ENCODE peak calls at places on chromosomes 2 and 18, in six cellular contexts. One of them, this sample, is unnamed.

GRCh38 chr2:196758474-196759377 is 40.8 kb downstream of the GTF3C3 start:
- DNase-seq in GM04503: no peak
- DNase-seq in amniotic stem cell: peak; percentile 14
- DNase-seq in kidney glomerular epithelial cell: no peak
- DNase-seq in glomerular endothelial cell: no peak
- DNase-seq in fibroblast of lung: peak; percentile 59
- DNase-seq in this sample: peak; percentile 28

GRCh38 chr2:47000679-47001075 is 85.1 kb upstream of the MCFD2 start:
- DNase-seq in GM04503: no peak
- DNase-seq in amniotic stem cell: no peak
- DNase-seq in kidney glomerular epithelial cell: no peak
- DNase-seq in glomerular endothelial cell: no peak
- DNase-seq in fibroblast of lung: no peak
- DNase-seq in this sample: no peak

GRCh38 chr2:174957049-174957448 is 48.1 kb downstream of the CHN1 start:
- DNase-seq in GM04503: no peak
- DNase-seq in amniotic stem cell: no peak
- DNase-seq in kidney glomerular epithelial cell: no peak
- DNase-seq in glomerular endothelial cell: no peak
- DNase-seq in fibroblast of lung: no peak
- DNase-seq in this sample: no peak

GRCh38 chr2:240856151-240856980 is 12.3 kb upstream of the AGXT start:
- DNase-seq in GM04503: no peak
- DNase-seq in amniotic stem cell: no peak
- DNase-seq in kidney glomerular epithelial cell: no peak
- DNase-seq in glomerular endothelial cell: no peak
- DNase-seq in fibroblast of lung: no peak
- DNase-seq in this sample: no peak

GRCh38 chr18:41714872-41715271 is 240.2 kb upstream of the PIK3C3 start:
- DNase-seq in GM04503: no peak
- DNase-seq in amniotic stem cell: no peak
- DNase-seq in kidney glomerular epithelial cell: no peak
- DNase-seq in glomerular endothelial cell: no peak
- DNase-seq in fibroblast of lung: no peak
- DNase-seq in this sample: no peak

GRCh38 chr2:151237422-151238012 is 24.1 kb downstream of the RBM43 start:
- DNase-seq in GM04503: no peak
- DNase-seq in amniotic stem cell: no peak
- DNase-seq in kidney glomerular epithelial cell: no peak
- DNase-seq in glomerular endothelial cell: no peak
- DNase-seq in fibroblast of lung: no peak
- DNase-seq in this sample: no peak

GRCh38 chr2:36356199-36356989 is 816 bp downstream of the CRIM1 start:
- DNase-seq in GM04503: no peak
- DNase-seq in amniotic stem cell: no peak
- DNase-seq in kidney glomerular epithelial cell: no peak
- DNase-seq in glomerular endothelial cell: no peak
- DNase-seq in fibroblast of lung: no peak
- DNase-seq in this sample: peak; percentile 50

GRCh38 chr2:102301867-102302362 is 9.4 kb upstream of the IL1RL1 start:
- DNase-seq in GM04503: no peak
- DNase-seq in amniotic stem cell: no peak
- DNase-seq in kidney glomerular epithelial cell: no peak
- DNase-seq in glomerular endothelial cell: no peak
- DNase-seq in fibroblast of lung: peak; percentile 45
- DNase-seq in this sample: peak; percentile 30

GRCh38 chr2:47072728-47073191 is 82.3 kb downstream of the STPG4 start:
- DNase-seq in GM04503: no peak
- DNase-seq in amniotic stem cell: no peak
- DNase-seq in kidney glomerular epithelial cell: no peak
- DNase-seq in glomerular endothelial cell: no peak
- DNase-seq in fibroblast of lung: no peak
- DNase-seq in this sample: no peak

GRCh38 chr2:235052514-235053354 is 100.9 kb downstream of the SH3BP4 start:
- DNase-seq in GM04503: no peak
- DNase-seq in amniotic stem cell: no peak
- DNase-seq in kidney glomerular epithelial cell: no peak
- DNase-seq in glomerular endothelial cell: no peak
- DNase-seq in fibroblast of lung: no peak
- DNase-seq in this sample: no peak

GRCh38 chr2:228023619-228024018 is 152.2 kb downstream of the DAW1 start:
- DNase-seq in GM04503: no peak
- DNase-seq in amniotic stem cell: no peak
- DNase-seq in kidney glomerular epithelial cell: no peak
- DNase-seq in glomerular endothelial cell: no peak
- DNase-seq in fibroblast of lung: no peak
- DNase-seq in this sample: no peak

GRCh38 chr2:229914182-229914581 is 7.6 kb downstream of the TRIP12 start:
- DNase-seq in GM04503: no peak
- DNase-seq in amniotic stem cell: no peak
- DNase-seq in kidney glomerular epithelial cell: no peak
- DNase-seq in glomerular endothelial cell: no peak
- DNase-seq in fibroblast of lung: peak; percentile 14
- DNase-seq in this sample: no peak

GRCh38 chr2:221501210-221501882 is 70.8 kb downstream of the EPHA4 start:
- DNase-seq in GM04503: peak; percentile 54
- DNase-seq in amniotic stem cell: peak; percentile 32
- DNase-seq in kidney glomerular epithelial cell: no peak
- DNase-seq in glomerular endothelial cell: no peak
- DNase-seq in fibroblast of lung: peak; percentile 87
- DNase-seq in this sample: peak; percentile 39

GRCh38 chr2:8604262-8604661 is 77.6 kb upstream of the ID2 start:
- DNase-seq in GM04503: no peak
- DNase-seq in amniotic stem cell: no peak
- DNase-seq in kidney glomerular epithelial cell: no peak
- DNase-seq in glomerular endothelial cell: no peak
- DNase-seq in fibroblast of lung: peak; percentile 38
- DNase-seq in this sample: no peak

GRCh38 chr2:233849607-233850271 is 4.6 kb downstream of the HJURP start:
- DNase-seq in GM04503: no peak
- DNase-seq in amniotic stem cell: no peak
- DNase-seq in kidney glomerular epithelial cell: no peak
- DNase-seq in glomerular endothelial cell: no peak
- DNase-seq in fibroblast of lung: no peak
- DNase-seq in this sample: no peak

GRCh38 chr2:129935118-129935517 is 44.3 kb upstream of the RAB6C start:
- DNase-seq in GM04503: peak; percentile 13
- DNase-seq in amniotic stem cell: no peak
- DNase-seq in kidney glomerular epithelial cell: peak; percentile 69
- DNase-seq in glomerular endothelial cell: no peak
- DNase-seq in fibroblast of lung: no peak
- DNase-seq in this sample: no peak

GRCh38 chr2:189394525-189394924 is 46.7 kb upstream of the WDR75 start:
- DNase-seq in GM04503: no peak
- DNase-seq in amniotic stem cell: no peak
- DNase-seq in kidney glomerular epithelial cell: no peak
- DNase-seq in glomerular endothelial cell: no peak
- DNase-seq in fibroblast of lung: no peak
- DNase-seq in this sample: no peak

GRCh38 chr2:7752291-7752690 is 835.1 kb downstream of the RNF144A start:
- DNase-seq in GM04503: no peak
- DNase-seq in amniotic stem cell: no peak
- DNase-seq in kidney glomerular epithelial cell: no peak
- DNase-seq in glomerular endothelial cell: no peak
- DNase-seq in fibroblast of lung: no peak
- DNase-seq in this sample: no peak

GRCh38 chr18:10240276-10240675 is 214.2 kb upstream of the APCDD1 start:
- DNase-seq in GM04503: no peak
- DNase-seq in amniotic stem cell: no peak
- DNase-seq in kidney glomerular epithelial cell: no peak
- DNase-seq in glomerular endothelial cell: no peak
- DNase-seq in fibroblast of lung: no peak
- DNase-seq in this sample: no peak

GRCh38 chr2:112020561-112020960 is 34.5 kb upstream of the TMEM87B start:
- DNase-seq in GM04503: no peak
- DNase-seq in amniotic stem cell: no peak
- DNase-seq in kidney glomerular epithelial cell: no peak
- DNase-seq in glomerular endothelial cell: no peak
- DNase-seq in fibroblast of lung: no peak
- DNase-seq in this sample: no peak

GRCh38 chr18:75464356-75464755 is 36.9 kb upstream of the SMIM21 start:
- DNase-seq in GM04503: no peak
- DNase-seq in amniotic stem cell: no peak
- DNase-seq in kidney glomerular epithelial cell: no peak
- DNase-seq in glomerular endothelial cell: no peak
- DNase-seq in fibroblast of lung: no peak
- DNase-seq in this sample: no peak

GRCh38 chr2:159744363-159744762 is 32.1 kb downstream of the MARCHF7 start:
- DNase-seq in GM04503: no peak
- DNase-seq in amniotic stem cell: no peak
- DNase-seq in kidney glomerular epithelial cell: peak; percentile 87
- DNase-seq in glomerular endothelial cell: peak; percentile 50
- DNase-seq in fibroblast of lung: no peak
- DNase-seq in this sample: peak; percentile 45

This sample was measured in myocyte.